ENCODE peak calls at places on chromosomes 4 and X, in ten cellular contexts. B is IMR-90, G is pancreas, V is stomach, R is colonic mucosa, Z is cardiac muscle cell, S is Caco-2, Y is GM23338, D is upper lobe of right lung, H is suprapubic skin. J is an unnamed sample. For H3K4me1, the result is how much of the 10 kb centered on the place peaks cover.

GRCh38 chrX:149950681-149951080 is 12.4 kb upstream of the EOLA2 start:
- DNase-seq in B (peak), G (no peak), V (no peak), R (peak), Z (peak), S (no peak), Y (peak), D (no peak), H (no peak), J (peak)

GRCh38 chr4:112109455-112110425 is 35.5 kb upstream of the FAM241A start:
- DNase-seq in B (peak), G (no peak), V (no peak), R (no peak), Z (peak), S (no peak), Y (no peak), D (no peak), H (no peak), J (no peak)

GRCh38 chr4:81751531-81752291 is 280.0 kb upstream of the RASGEF1B start:
- DNase-seq in B (no peak), G (no peak), V (no peak), R (no peak), Z (no peak), S (no peak), Y (no peak), D (no peak), H (no peak), J (no peak)

GRCh38 chr4:99670409-99671073 is 12.9 kb upstream of the C4orf54 start:
- DNase-seq in B (no peak), G (no peak), V (no peak), R (no peak), Z (no peak), S (no peak), Y (no peak), D (no peak), H (no peak), J (no peak)

GRCh38 chr4:186634591-186635128 is 79.3 kb upstream of the MTNR1A start:
- DNase-seq in B (no peak), G (no peak), V (no peak), R (no peak), Z (no peak), S (no peak), Y (no peak), D (no peak), H (no peak), J (no peak)

GRCh38 chr4:7390906-7391636 is 43.7 kb downstream of the PSAPL1 start:
- DNase-seq in B (no peak), G (no peak), V (peak), R (no peak), Z (no peak), S (no peak), Y (no peak), D (no peak), H (no peak), J (no peak)

GRCh38 chr4:6379787-6380745 is 92.3 kb downstream of the PPP2R2C start:
- DNase-seq in B (no peak), G (peak), V (no peak), R (no peak), Z (no peak), S (no peak), Y (peak), D (no peak), H (no peak), J (no peak)

GRCh38 chr4:173910911-173911310 is 372.6 kb downstream of the FBXO8 start:
- DNase-seq in B (no peak), G (no peak), V (no peak), R (no peak), Z (no peak), S (no peak), Y (no peak), D (no peak), H (no peak), J (no peak)

GRCh38 chr4:113996599-113997177 is 17.2 kb upstream of the ARSJ start:
- DNase-seq in B (peak), G (no peak), V (no peak), R (no peak), Z (no peak), S (no peak), Y (no peak), D (no peak), H (no peak), J (no peak)

GRCh38 chr4:65917486-65917885 is 247.2 kb upstream of the EPHA5 start:
- DNase-seq in B (no peak), G (no peak), V (no peak), R (no peak), Z (peak), S (no peak), Y (no peak), D (no peak), H (no peak), J (no peak)

GRCh38 chr4:180664766-180665368 is 1578.3 kb upstream of the TENM3 start:
- DNase-seq in B (peak), G (no peak), V (peak), R (peak), Z (peak), S (peak), Y (peak), D (no peak), H (peak), J (peak)

GRCh38 chr4:3871181-3871852 is 105.1 kb downstream of the ADRA2C start:
- DNase-seq in B (no peak), G (peak), V (no peak), R (no peak), Z (peak), S (no peak), Y (peak), D (peak), H (peak), J (peak)

GRCh38 chr4:40379248-40379647 is 44.1 kb downstream of the CHRNA9 start:
- DNase-seq in B (no peak), G (no peak), V (no peak), R (no peak), Z (no peak), S (no peak), Y (peak), D (no peak), H (no peak), J (no peak)

GRCh38 chr4:48949086-48949485 is 37.0 kb upstream of the CWH43 start:
- DNase-seq in B (no peak), G (no peak), V (no peak), R (no peak), Z (no peak), S (no peak), Y (no peak), D (no peak), H (no peak), J (no peak)

GRCh38 chr4:101224358-101225218 is 122.7 kb downstream of the PPP3CA start:
- DNase-seq in B (no peak), G (no peak), V (no peak), R (no peak), Z (no peak), S (no peak), Y (no peak), D (no peak), H (no peak), J (no peak)

GRCh38 chrX:44829836-44830235 is 14.0 kb upstream of the DUSP21 start:
- DNase-seq in B (no peak), G (no peak), V (no peak), R (peak), Z (no peak), S (no peak), Y (no peak), D (no peak), H (no peak), J (no peak)

GRCh38 chr4:37066149-37066548 is 178.4 kb upstream of the NWD2 start:
- DNase-seq in B (no peak), G (no peak), V (no peak), R (peak), Z (no peak), S (no peak), Y (no peak), D (no peak), H (no peak), J (no peak)

GRCh38 chrX:19121898-19122640 is at the start of gene ADGRG2:
- DNase-seq in B (peak), G (peak), V (peak), R (peak), Z (peak), S (no peak), Y (peak), D (peak), H (no peak), J (peak)
- TF ChIP-seq CTCF in B (peak), G (no peak), V (no peak), R (no peak), Z (peak), S (no peak), Y (no peak), D (no peak), H (no peak), J (no peak)

DNA sequence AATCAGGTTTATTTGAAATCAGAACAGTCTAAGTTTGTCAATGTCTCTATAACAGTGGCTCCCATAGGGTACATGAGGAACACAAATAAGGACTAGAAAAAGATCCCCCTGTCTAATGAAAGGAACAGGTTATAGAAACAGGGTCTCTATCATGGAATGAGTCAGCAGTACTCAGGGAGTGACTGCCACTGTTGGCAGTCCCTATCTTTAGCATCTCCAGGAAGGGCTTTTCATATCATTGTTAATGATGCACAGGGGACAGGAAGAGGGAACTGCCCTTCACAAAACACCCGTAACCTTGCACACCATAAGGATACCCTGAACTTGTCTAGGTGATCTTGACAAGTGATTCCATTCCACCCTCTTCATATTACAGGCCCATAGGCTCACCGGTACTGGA is 38.5 kb upstream of the SMIM10L2A start:
- DNase-seq in B (no peak), G (no peak), V (no peak), R (no peak), Z (no peak), S (no peak), Y (no peak), D (no peak), H (no peak), J (no peak)
- H3K4me1 ChIP-seq in B (under half), G (under half), V (under half), R (under half), Z (under half), S (under half), Y (under half), D (under half), H (under half), J (under half)

DNA sequence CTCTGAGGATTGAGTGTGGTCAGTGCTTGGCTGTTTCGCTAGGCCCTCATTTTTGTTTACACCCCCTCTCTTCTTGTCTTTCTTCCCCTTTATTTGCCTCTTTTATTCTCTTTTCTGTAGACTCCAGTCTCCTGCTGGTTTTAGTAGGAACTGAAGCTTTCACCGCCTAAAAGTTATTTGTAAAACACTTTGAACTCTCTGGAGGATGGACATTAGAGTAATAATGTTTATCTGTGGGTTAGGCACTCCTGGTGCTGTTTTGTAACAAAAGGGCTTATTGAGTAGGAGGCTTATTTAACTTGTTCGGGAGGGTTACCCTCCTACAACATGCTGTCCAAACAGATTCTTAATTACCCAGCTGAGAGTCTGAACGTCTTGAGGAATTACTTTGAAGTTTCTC is 1.6 kb upstream of the ARHGAP10 start:
- DNase-seq in B (no peak), G (no peak), V (no peak), R (no peak), Z (no peak), S (no peak), Y (peak), D (no peak), H (no peak), J (no peak)
- H3K4me3 ChIP-seq in B (no peak), G (no peak), V (no peak), R (no peak), Z (no peak), S (peak), Y (peak), D (no peak), H (no peak), J (no peak)

GRCh38 chrX:153767674-153768055 is 3.6 kb downstream of the PLXNB3 start:
- DNase-seq in B (no peak), G (peak), V (no peak), R (no peak), Z (no peak), S (no peak), Y (no peak), D (no peak), H (no peak), J (no peak)

GRCh38 chrX:153769158-153769864 is 5.3 kb downstream of the PLXNB3 start:
- DNase-seq in B (no peak), G (peak), V (no peak), R (no peak), Z (no peak), S (peak), Y (no peak), D (no peak), H (peak), J (no peak)

GRCh38 chrX:153769865-153770605 is 6.0 kb downstream of the PLXNB3 start:
- DNase-seq in B (no peak), G (peak), V (no peak), R (no peak), Z (no peak), S (no peak), Y (no peak), D (peak), H (no peak), J (no peak)

GRCh38 chrX:153766871-153767673 is 3.0 kb downstream of the PLXNB3 start:
- DNase-seq in B (no peak), G (peak), V (no peak), R (no peak), Z (no peak), S (no peak), Y (peak), D (peak), H (peak), J (peak)

GRCh38 chrX:153768311-153769157 is 4.5 kb downstream of the PLXNB3 start:
- DNase-seq in B (no peak), G (peak), V (no peak), R (no peak), Z (no peak), S (peak), Y (no peak), D (peak), H (peak), J (peak)
- TF ChIP-seq CTCF in B (no peak), G (no peak), V (no peak), R (no peak), Z (no peak), S (no peak), Y (no peak), D (no peak), H (no peak), J (no peak)

GRCh38 chr4:87050596-87050995 is 115.8 kb downstream of the AFF1 start:
- DNase-seq in B (no peak), G (no peak), V (no peak), R (no peak), Z (peak), S (no peak), Y (no peak), D (no peak), H (no peak), J (no peak)

GRCh38 chr4:87053802-87054767 is 119.3 kb downstream of the AFF1 start:
- DNase-seq in B (no peak), G (no peak), V (no peak), R (no peak), Z (no peak), S (no peak), Y (no peak), D (no peak), H (no peak), J (no peak)

GRCh38 chr4:87053064-87053693 is 118.4 kb downstream of the AFF1 start:
- DNase-seq in B (peak), G (no peak), V (no peak), R (no peak), Z (no peak), S (no peak), Y (no peak), D (no peak), H (no peak), J (no peak)

GRCh38 chr4:87051121-87051713 is 116.4 kb downstream of the AFF1 start:
- DNase-seq in B (peak), G (no peak), V (no peak), R (no peak), Z (peak), S (no peak), Y (no peak), D (no peak), H (no peak), J (no peak)

DNA sequence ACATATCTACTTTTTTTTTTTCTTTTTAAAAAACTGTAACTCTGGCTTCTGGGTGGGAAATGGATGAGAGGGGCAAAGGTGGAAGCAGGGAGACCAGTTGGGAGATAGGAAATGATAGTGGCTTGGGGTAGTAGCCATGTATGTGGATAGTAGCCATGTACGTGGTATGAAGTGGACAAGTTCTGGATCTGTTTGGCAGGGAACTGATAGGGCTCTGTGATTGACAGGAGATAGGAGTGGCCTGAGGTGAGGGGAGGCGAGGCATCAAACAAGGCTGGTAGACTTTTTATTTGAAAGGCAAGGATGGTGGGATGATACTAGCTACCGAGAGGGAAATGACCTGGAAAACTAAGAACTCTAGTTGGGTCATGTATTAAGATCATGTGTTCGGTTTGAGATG is 117.8 kb downstream of the AFF1 start:
- DNase-seq in B (no peak), G (no peak), V (no peak), R (no peak), Z (no peak), S (no peak), Y (no peak), D (no peak), H (no peak), J (no peak)
- H3K4me1 ChIP-seq in B (under half), G (under half), V (half or more), R (under half), Z (under half), S (under half), Y (half or more), D (under half), H (half or more), J (under half)

GRCh38 chr4:109676886-109677285 is 26.4 kb downstream of the CASP6 start:
- DNase-seq in B (no peak), G (no peak), V (no peak), R (no peak), Z (peak), S (no peak), Y (no peak), D (no peak), H (no peak), J (no peak)
- H3K4me3 ChIP-seq in B (no peak), G (no peak), V (no peak), R (no peak), Z (no peak), S (no peak), Y (no peak), D (no peak), H (no peak), J (no peak)

GRCh38 chr4:142845293-142846070 is 619 bp downstream of the INPP4B start:
- DNase-seq in B (no peak), G (peak), V (peak), R (peak), Z (peak), S (no peak), Y (peak), D (peak), H (no peak), J (peak)

GRCh38 chr4:142838781-142839180 is 7.3 kb downstream of the INPP4B start:
- DNase-seq in B (no peak), G (no peak), V (no peak), R (no peak), Z (no peak), S (no peak), Y (no peak), D (no peak), H (no peak), J (no peak)

GRCh38 chr4:142844782-142845181 is 1.3 kb downstream of the INPP4B start:
- DNase-seq in B (no peak), G (no peak), V (no peak), R (no peak), Z (no peak), S (no peak), Y (no peak), D (no peak), H (no peak), J (no peak)

GRCh38 chr4:142846105-142846728 is at the start of gene INPP4B:
- DNase-seq in B (peak), G (peak), V (peak), R (peak), Z (peak), S (no peak), Y (peak), D (peak), H (no peak), J (peak)

GRCh38 chr4:142840516-142841123 is 5.5 kb downstream of the INPP4B start:
- DNase-seq in B (peak), G (no peak), V (no peak), R (no peak), Z (peak), S (no peak), Y (peak), D (no peak), H (no peak), J (no peak)
- TF ChIP-seq CTCF in B (peak), G (peak), V (no peak), R (peak), Z (peak), S (peak), Y (peak), D (peak), H (peak), J (peak)

GRCh38 chrX:11890843-11891514 is 132.9 kb downstream of the MSL3 start:
- DNase-seq in B (no peak), G (peak), V (no peak), R (no peak), Z (peak), S (no peak), Y (no peak), D (peak), H (peak), J (no peak)
- H3K4me1 ChIP-seq in B (under half), G (under half), V (under half), R (under half), Z (under half), S (under half), Y (under half), D (under half), H (under half), J (under half)

DNA sequence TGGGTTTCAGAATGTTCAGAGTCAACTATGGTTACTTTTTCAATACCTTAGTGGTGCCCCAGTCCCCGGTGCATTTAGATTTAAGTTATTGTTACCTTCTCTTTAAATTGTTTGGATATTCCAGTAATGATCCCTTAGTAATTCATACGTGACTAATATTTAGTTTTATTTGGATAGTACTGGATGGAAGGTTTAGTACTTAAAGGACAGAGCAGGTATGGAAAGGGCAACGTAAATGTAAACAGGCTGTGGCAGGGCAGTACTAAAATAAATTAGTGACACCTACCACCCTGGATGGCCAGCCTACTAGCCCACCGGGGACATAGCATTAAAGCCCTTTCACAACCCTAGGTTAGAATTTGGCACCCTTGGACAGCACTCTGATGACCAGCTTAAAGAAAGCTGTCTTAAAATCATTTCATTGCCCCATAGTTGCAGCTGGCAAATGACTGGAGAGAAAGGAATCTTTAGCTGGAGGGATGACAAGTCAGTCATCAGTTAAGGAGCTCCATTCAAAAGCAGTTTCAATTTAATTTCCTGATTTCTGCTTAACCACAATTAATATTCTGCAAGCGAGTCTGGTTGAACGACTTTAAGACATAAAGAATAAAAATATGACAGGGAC is 16.4 kb downstream of the PLP1 start:
- DNase-seq in B (peak), G (no peak), V (no peak), R (no peak), Z (peak), S (no peak), Y (no peak), D (no peak), H (no peak), J (no peak)
- H3K4me3 ChIP-seq in B (peak), G (no peak), V (no peak), R (no peak), Z (no peak), S (no peak), Y (no peak), D (no peak), H (no peak), J (no peak)

GRCh38 chrX:8724176-8724757 is 7.7 kb downstream of the ANOS1 start:
- DNase-seq in B (no peak), G (no peak), V (no peak), R (no peak), Z (peak), S (peak), Y (peak), D (no peak), H (no peak), J (peak)
- TF ChIP-seq CTCF in B (no peak), G (no peak), V (no peak), R (no peak), Z (peak), S (peak), Y (peak), D (no peak), H (no peak), J (no peak)